ENCODE peak calls at places on chromosomes 6 and 20, in eight cellular contexts. I is CD4-positive, alpha-beta T cell; L is heart left ventricle; V is dorsolateral prefrontal cortex; E is tibial nerve; F is endothelial cell of umbilical vein; K is RWPE1; W is adrenal gland. H is an unnamed sample.

GRCh38 chr20:10475225-10475624 is 40.1 kb downstream of the SLX4IP start:
- DNase-seq in K (no peak), I (no peak), W (no peak), V (no peak), L (no peak), E (no peak), F (no peak), H (no peak)

GRCh38 chr6:154932562-154933027 is 62.5 kb upstream of the TIAM2 start:
- DNase-seq in E (no peak), K (peak), W (no peak), I (no peak), F (no peak), V (no peak), L (no peak), H (no peak)

GRCh38 chr6:50091641-50092040 is 41.9 kb upstream of the DEFB112 start:
- DNase-seq in I (no peak), V (no peak), L (no peak), W (no peak), F (no peak), K (peak), E (no peak), H (no peak)

GRCh38 chr6:90109141-90109540 is 187.5 kb downstream of the BACH2 start:
- DNase-seq in L (no peak), F (no peak), I (no peak), V (no peak), K (no peak), W (no peak), E (no peak), H (no peak)

GRCh38 chr6:159981171-159981571 is 12.3 kb downstream of the IGF2R start:
- DNase-seq in W (no peak), I (no peak), V (no peak), L (no peak), F (peak), K (no peak), E (no peak), H (no peak)

GRCh38 chr6:36129889-36130671 is at the start of gene MAPK13:
- DNase-seq in K (peak), E (no peak), V (peak), I (peak), W (peak), L (no peak), F (peak), H (peak)

GRCh38 chr6:126180585-126180984 is 159.3 kb upstream of the CENPW start:
- DNase-seq in F (peak), E (no peak), L (no peak), V (no peak), W (no peak), I (no peak), K (peak), H (no peak)

GRCh38 chr20:40897177-40897700 is 131.4 kb upstream of the TOP1 start:
- DNase-seq in E (no peak), W (no peak), F (no peak), V (no peak), I (no peak), L (no peak), K (no peak), H (no peak)

GRCh38 chr6:68256391-68256790 is 378.7 kb upstream of the ADGRB3 start:
- DNase-seq in K (no peak), F (no peak), I (no peak), E (no peak), V (no peak), L (no peak), W (no peak), H (no peak)

GRCh38 chr6:33613794-33614166 is 7.3 kb upstream of the ITPR3 start:
- DNase-seq in F (peak), L (no peak), W (no peak), K (peak), V (no peak), I (no peak), E (no peak), H (no peak)

GRCh38 chr20:51593584-51593983 is 51.1 kb upstream of the NFATC2 start:
- DNase-seq in I (no peak), F (no peak), L (no peak), E (no peak), V (no peak), K (no peak), W (no peak), H (no peak)

GRCh38 chr6:19995575-19996257 is 158.5 kb downstream of the ID4 start:
- DNase-seq in V (no peak), W (no peak), F (no peak), E (no peak), L (no peak), K (no peak), I (no peak), H (no peak)

GRCh38 chr20:36408219-36408618 is 102.1 kb downstream of the DLGAP4 start:
- DNase-seq in E (no peak), I (no peak), V (no peak), W (peak), L (no peak), K (peak), F (peak), H (no peak)

GRCh38 chr20:41657655-41658054 is 39.5 kb upstream of the CHD6 start:
- DNase-seq in W (no peak), L (no peak), E (no peak), F (no peak), K (no peak), V (no peak), I (no peak), H (no peak)

GRCh38 chr6:157513004-157513603 is 132.1 kb downstream of the ZDHHC14 start:
- DNase-seq in W (no peak), L (no peak), K (no peak), F (peak), V (no peak), E (no peak), I (no peak), H (no peak)

GRCh38 chr6:34610819-34611477 is 54.8 kb upstream of the SPDEF start:
- DNase-seq in K (peak), W (peak), I (no peak), L (no peak), V (no peak), E (no peak), F (peak), H (no peak)

GRCh38 chr6:22357724-22358189 is 60.9 kb upstream of the PRL start:
- DNase-seq in F (no peak), E (no peak), W (no peak), L (no peak), K (no peak), V (no peak), I (no peak), H (no peak)

GRCh38 chr20:25220021-25220730 is 24.7 kb downstream of the ENTPD6 start:
- DNase-seq in W (no peak), E (peak), I (no peak), L (no peak), V (no peak), F (no peak), K (no peak), H (no peak)

GRCh38 chr20:13422637-13423036 is 201.6 kb downstream of the ISM1 start:
- DNase-seq in W (no peak), L (no peak), V (no peak), E (no peak), I (no peak), K (peak), F (no peak), H (no peak)

GRCh38 chr6:31898200-31899011 is 908 bp upstream of the EHMT2 start:
- DNase-seq in L (no peak), K (peak), E (no peak), F (peak), V (no peak), I (no peak), W (no peak), H (no peak)

GRCh38 chr6:151806757-151807512 is 547 bp upstream of the ESR1 start:
- DNase-seq in E (no peak), F (no peak), W (no peak), V (no peak), K (no peak), I (no peak), L (no peak), H (no peak)

GRCh38 chr20:25065625-25066338 is 7.8 kb upstream of the ACSS1 start:
- DNase-seq in E (peak), V (no peak), L (peak), F (peak), I (peak), W (peak), K (peak), H (peak)

GRCh38 chr6:161917645-161918044 is 643.8 kb upstream of the AGPAT4 start:
- DNase-seq in E (no peak), L (no peak), V (no peak), W (no peak), K (no peak), I (no peak), F (no peak), H (no peak)

GRCh38 chr6:165306955-165307354 is 2.5 kb downstream of the C6orf118 start:
- DNase-seq in K (no peak), W (no peak), I (no peak), V (no peak), E (no peak), F (no peak), L (no peak), H (no peak)

GRCh38 chr6:43376551-43376981 is 7.1 kb upstream of the ZNF318 start:
- DNase-seq in F (no peak), W (no peak), E (no peak), V (no peak), L (no peak), I (no peak), K (no peak), H (no peak)

GRCh38 chr6:88983532-88983931 is 20.1 kb upstream of the RNGTT start:
- DNase-seq in E (peak), F (peak), L (no peak), W (peak), I (no peak), V (no peak), K (peak), H (no peak)

GRCh38 chr6:125759184-125759902 is 9.9 kb downstream of the HEY2 start:
- DNase-seq in K (no peak), V (no peak), I (no peak), L (peak), F (no peak), E (no peak), W (peak), H (no peak)

GRCh38 chr20:13996265-13996664 is 949 bp downstream of the MACROD2 start:
- DNase-seq in V (no peak), F (peak), I (no peak), E (no peak), K (no peak), L (no peak), W (no peak), H (no peak)

GRCh38 chr6:11710968-11711643 is 67.5 kb downstream of the ADTRP start:
- DNase-seq in E (no peak), F (no peak), V (no peak), W (no peak), L (no peak), I (no peak), K (no peak), H (no peak)

GRCh38 chr6:169810066-169810989 is 58.9 kb downstream of the ERMARD start:
- DNase-seq in W (no peak), F (no peak), E (no peak), K (no peak), L (no peak), I (no peak), V (no peak), H (no peak)
- H3K27ac ChIP-seq in W (no peak), F (no peak), E (no peak), K (no peak), L (no peak), I (no peak), V (no peak), H (no peak)

GRCh38 chr6:3165631-3166534 is 8.5 kb upstream of the TUBB2A start:
- DNase-seq in W (peak), I (no peak), E (no peak), L (no peak), F (peak), K (no peak), V (no peak), H (no peak)
- H3K27ac ChIP-seq in W (no peak), I (no peak), E (no peak), L (no peak), F (peak), K (no peak), V (no peak), H (no peak)

GRCh38 chr6:74075323-74075722 is 379.3 kb downstream of the CD109 start:
- DNase-seq in E (peak), I (no peak), W (no peak), F (no peak), L (peak), V (no peak), K (no peak), H (no peak)

GRCh38 chr6:74074609-74075008 is 378.6 kb downstream of the CD109 start:
- DNase-seq in F (no peak), L (no peak), I (no peak), V (no peak), K (no peak), W (no peak), E (no peak), H (no peak)

GRCh38 chr6:74070091-74070490 is 374.1 kb downstream of the CD109 start:
- DNase-seq in V (no peak), W (no peak), L (no peak), K (no peak), E (no peak), F (no peak), I (no peak), H (no peak)

GRCh38 chr6:74073429-74073828 is 377.4 kb downstream of the CD109 start:
- DNase-seq in L (no peak), F (no peak), I (no peak), W (no peak), E (no peak), V (no peak), K (peak), H (no peak)

GRCh38 chr6:74073896-74074295 is 377.9 kb downstream of the CD109 start:
- DNase-seq in I (no peak), V (no peak), W (no peak), F (no peak), E (no peak), K (no peak), L (no peak), H (no peak)
- H3K27ac ChIP-seq in I (no peak), V (no peak), W (no peak), F (no peak), E (no peak), K (no peak), L (no peak), H (no peak)

GRCh38 chr20:6700563-6701328 is 66.7 kb upstream of the BMP2 start:
- DNase-seq in K (no peak), E (peak), F (peak), L (peak), I (no peak), V (no peak), W (peak), H (no peak)
- H3K27ac ChIP-seq in K (no peak), E (no peak), F (peak), L (no peak), I (no peak), V (no peak), W (no peak), H (no peak)

GRCh38 chr20:35039146-35039545 is 53.5 kb downstream of the TRPC4AP start:
- DNase-seq in E (no peak), L (no peak), K (peak), V (no peak), I (no peak), F (no peak), W (no peak), H (no peak)

GRCh38 chr20:35040646-35041045 is 52.0 kb downstream of the TRPC4AP start:
- DNase-seq in W (no peak), K (no peak), I (no peak), F (no peak), L (no peak), E (no peak), V (no peak), H (no peak)

GRCh38 chr20:35042268-35042667 is 50.3 kb downstream of the TRPC4AP start:
- DNase-seq in K (no peak), I (no peak), E (no peak), V (no peak), F (no peak), L (no peak), W (no peak), H (no peak)

GRCh38 chr20:35034150-35034549 is 58.5 kb downstream of the TRPC4AP start:
- DNase-seq in I (no peak), W (no peak), F (no peak), V (no peak), K (no peak), L (no peak), E (no peak), H (no peak)

DNA sequence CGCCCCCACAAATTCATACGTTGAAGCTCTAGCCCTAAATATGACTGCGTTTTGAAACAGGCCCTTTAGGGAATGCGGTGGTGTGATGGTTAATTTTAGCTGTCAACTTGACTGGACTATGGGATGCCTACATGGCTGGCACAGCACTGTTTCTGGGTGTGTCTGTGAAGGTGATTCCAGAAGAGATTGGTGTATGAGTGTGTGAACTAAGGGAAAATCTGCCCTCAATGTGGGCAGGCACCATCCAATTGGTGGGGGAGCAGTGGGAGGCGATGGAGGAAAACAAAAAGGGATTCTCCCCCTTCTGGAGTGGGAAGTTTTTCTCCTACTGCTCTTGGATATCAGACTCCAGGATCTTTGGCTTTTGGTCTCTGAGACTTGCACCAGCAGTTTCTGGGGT is 52.5 kb downstream of the TRPC4AP start:
- DNase-seq in K (no peak), W (no peak), F (no peak), L (no peak), E (no peak), I (no peak), V (no peak), H (no peak)
- H3K27ac ChIP-seq in K (no peak), W (no peak), F (no peak), L (no peak), E (no peak), I (no peak), V (peak), H (no peak)